ENCODE peak calls at places on chromosomes 12 and 14, in seven cellular contexts. I, G, L, A, S, P and Y are unnamed samples.

GRCh38 chr12:27521981-27522380 is 2.0 kb upstream of the PPFIBP1 start:
- DNase-seq in P (no peak), G (no peak), I (no peak), L (no peak), A (no peak), S (no peak), Y (no peak)

GRCh38 chr14:103126873-103127304 is 3.6 kb downstream of the TNFAIP2 start:
- DNase-seq in P (no peak), L (peak), I (no peak), G (no peak), A (peak), S (peak), Y (no peak)

GRCh38 chr12:47247418-47247817 is 167.7 kb upstream of the AMIGO2 start:
- DNase-seq in L (peak), I (peak), P (no peak), G (no peak), S (no peak), A (peak), Y (no peak)

GRCh38 chr14:99425272-99425681 is 55.4 kb downstream of the SETD3 start:
- DNase-seq in G (no peak), A (no peak), I (no peak), L (peak), S (no peak), P (no peak), Y (no peak)

GRCh38 chr12:53599579-53599978 is 26.6 kb downstream of the ATF7 start:
- DNase-seq in L (no peak), I (no peak), S (no peak), A (no peak), G (no peak), P (no peak), Y (no peak)

GRCh38 chr14:52315355-52315718 is 1.2 kb downstream of the PTGER2 start:
- DNase-seq in G (peak), L (no peak), I (no peak), S (peak), A (no peak), P (no peak), Y (no peak)

GRCh38 chr14:103189481-103190470 is 66.5 kb downstream of the TNFAIP2 start:
- DNase-seq in A (no peak), S (peak), P (no peak), I (no peak), L (no peak), G (no peak), Y (no peak)

GRCh38 chr12:88985631-88986030 is 366.7 kb downstream of the DUSP6 start:
- DNase-seq in L (no peak), P (no peak), G (no peak), S (no peak), A (no peak), I (no peak), Y (no peak)

GRCh38 chr14:65928995-65929394 is 516.5 kb downstream of the FUT8 start:
- DNase-seq in P (no peak), G (no peak), L (no peak), A (no peak), S (no peak), I (no peak), Y (no peak)

GRCh38 chr12:113591480-113591971 is 119.9 kb upstream of the LHX5 start:
- DNase-seq in S (peak), P (no peak), G (no peak), I (no peak), A (peak), L (peak), Y (no peak)

GRCh38 chr14:76720382-76720813 is 40.9 kb upstream of the VASH1 start:
- DNase-seq in A (no peak), S (peak), G (peak), P (no peak), L (peak), I (no peak), Y (no peak)

GRCh38 chr14:92938235-92938875 is 15.4 kb downstream of the CHGA start:
- DNase-seq in I (peak), S (no peak), L (no peak), P (no peak), A (no peak), G (no peak), Y (no peak)

GRCh38 chr12:11730299-11731041 is 81.0 kb downstream of the ETV6 start:
- DNase-seq in L (no peak), G (no peak), S (no peak), A (peak), I (no peak), P (no peak), Y (no peak)

GRCh38 chr14:77979666-77980351 is 179.9 kb downstream of the ADCK1 start:
- DNase-seq in L (no peak), P (no peak), S (peak), A (peak), G (no peak), I (peak), Y (no peak)

GRCh38 chr12:57898308-57898970 is 42.9 kb upstream of the ATP23 start:
- DNase-seq in G (no peak), I (no peak), L (no peak), S (no peak), P (no peak), A (no peak), Y (no peak)

GRCh38 chr12:68900241-68900640 is 32.7 kb downstream of the CPM start:
- DNase-seq in L (no peak), S (no peak), G (no peak), P (no peak), I (no peak), A (no peak), Y (no peak)

GRCh38 chr12:12882288-12882687 is 9.1 kb upstream of the GPRC5A start:
- DNase-seq in A (no peak), P (no peak), S (no peak), L (no peak), I (no peak), G (no peak), Y (no peak)

GRCh38 chr12:12885060-12885792 is 6.1 kb upstream of the GPRC5A start:
- DNase-seq in A (no peak), P (no peak), S (peak), G (no peak), I (no peak), L (no peak), Y (no peak)

GRCh38 chr12:12880537-12880936 is 10.8 kb upstream of the GPRC5A start:
- DNase-seq in A (no peak), G (no peak), L (no peak), P (no peak), S (no peak), I (no peak), Y (no peak)

GRCh38 chr12:12881495-12881894 is 9.9 kb upstream of the GPRC5A start:
- DNase-seq in P (no peak), S (no peak), A (peak), G (no peak), L (no peak), I (no peak), Y (no peak)

GRCh38 chr12:12883369-12884001 is 7.9 kb upstream of the GPRC5A start:
- DNase-seq in A (peak), G (peak), I (no peak), L (no peak), P (no peak), S (no peak), Y (no peak)
- H3K27ac ChIP-seq in A (peak), G (no peak), I (no peak), L (peak), P (no peak), S (no peak), Y (no peak)

DNA sequence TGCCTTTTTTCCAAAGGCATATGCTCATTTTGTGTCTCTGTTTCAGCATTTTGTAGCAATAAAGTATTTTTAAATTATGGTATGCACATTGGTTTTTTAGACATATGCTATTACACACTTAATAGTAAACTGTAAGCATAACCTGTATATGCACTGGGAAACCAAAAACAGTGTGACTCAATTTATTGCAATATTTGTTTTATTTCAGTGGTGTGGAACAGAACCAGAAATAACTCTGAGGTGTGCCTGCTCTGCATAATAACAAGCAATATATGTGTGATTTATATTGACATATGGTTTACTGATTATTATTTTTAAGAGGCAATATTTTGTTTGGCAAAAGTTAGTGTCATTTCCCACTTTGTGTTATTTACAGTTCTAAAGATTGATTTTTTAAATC is 126.6 kb upstream of the CPNE8 start:
- DNase-seq in P (no peak), A (peak), L (no peak), S (no peak), I (no peak), G (no peak), Y (no peak)
- H3K27ac ChIP-seq in P (no peak), A (no peak), L (no peak), S (no peak), I (no peak), G (no peak), Y (no peak)

GRCh38 chr12:124699878-124700277 is 132.5 kb upstream of the NCOR2 start:
- DNase-seq in A (no peak), P (no peak), G (no peak), L (peak), I (no peak), S (no peak), Y (no peak)

GRCh38 chr12:124700810-124701594 is 133.6 kb upstream of the NCOR2 start:
- DNase-seq in A (peak), P (no peak), L (peak), G (no peak), S (peak), I (peak), Y (no peak)

GRCh38 chr12:124696689-124697476 is 129.5 kb upstream of the NCOR2 start:
- DNase-seq in S (no peak), L (no peak), I (no peak), P (no peak), G (no peak), A (no peak), Y (no peak)

GRCh38 chr12:124698211-124698997 is 131.0 kb upstream of the NCOR2 start:
- DNase-seq in L (no peak), A (no peak), G (no peak), S (no peak), P (no peak), I (peak), Y (no peak)

GRCh38 chr12:124698998-124699305 is 131.5 kb upstream of the NCOR2 start:
- DNase-seq in P (no peak), I (no peak), S (no peak), L (no peak), G (no peak), A (no peak), Y (no peak)
- H3K27ac ChIP-seq in P (peak), I (peak), S (no peak), L (peak), G (no peak), A (no peak), Y (no peak)

GRCh38 chr12:26152507-26153102 is 27.8 kb upstream of the BHLHE41 start:
- DNase-seq in P (no peak), A (peak), S (no peak), G (no peak), L (no peak), I (no peak), Y (no peak)

GRCh38 chr12:26150737-26151450 is 26.1 kb upstream of the BHLHE41 start:
- DNase-seq in A (no peak), P (no peak), G (peak), L (no peak), S (no peak), I (no peak), Y (no peak)

GRCh38 chr12:26156201-26156871 is 31.5 kb upstream of the BHLHE41 start:
- DNase-seq in P (no peak), G (no peak), S (no peak), L (no peak), A (no peak), I (no peak), Y (no peak)

GRCh38 chr12:26156996-26157395 is 32.2 kb upstream of the BHLHE41 start:
- DNase-seq in P (no peak), A (no peak), L (no peak), S (no peak), I (no peak), G (no peak), Y (no peak)

GRCh38 chr12:26153421-26154154 is 28.8 kb upstream of the BHLHE41 start:
- DNase-seq in P (no peak), A (peak), G (peak), S (no peak), L (no peak), I (no peak), Y (no peak)
- H3K27ac ChIP-seq in P (peak), A (peak), G (peak), S (no peak), L (no peak), I (no peak), Y (no peak)